ENCODE peak calls at places on chromosome 10, in five cellular contexts. One of them, this sample, is unnamed.

GRCh38 chr10:69043931-69044531 is 43.9 kb upstream of the SRGN start:
- DNase-seq in upper lobe of left lung: no peak
- DNase-seq in A549: no peak
- DNase-seq in CD4-positive, CD25-positive, alpha-beta regulatory T cell: peak; percentile 82
- DNase-seq in mesenchymal stem cell: no peak
- DNase-seq in this sample: no peak

GRCh38 chr10:37754538-37755323 is 102.7 kb downstream of the ZNF248 start:
- DNase-seq in upper lobe of left lung: no peak
- DNase-seq in A549: peak; percentile 25
- DNase-seq in CD4-positive, CD25-positive, alpha-beta regulatory T cell: peak; percentile 7
- DNase-seq in mesenchymal stem cell: no peak
- DNase-seq in this sample: peak; percentile 51

GRCh38 chr10:28734940-28735759 is 57.8 kb downstream of the BAMBI start:
- DNase-seq in upper lobe of left lung: no peak
- DNase-seq in A549: peak; percentile 62
- DNase-seq in CD4-positive, CD25-positive, alpha-beta regulatory T cell: no peak
- DNase-seq in mesenchymal stem cell: peak; percentile 98
- DNase-seq in this sample: no peak

GRCh38 chr10:27995311-27995710 is 3.6 kb downstream of the ODAD2 start:
- DNase-seq in upper lobe of left lung: no peak
- DNase-seq in A549: no peak
- DNase-seq in CD4-positive, CD25-positive, alpha-beta regulatory T cell: no peak
- DNase-seq in mesenchymal stem cell: no peak
- DNase-seq in this sample: no peak

GRCh38 chr10:10270071-10270470 is 747.6 kb upstream of the CELF2 start:
- DNase-seq in upper lobe of left lung: no peak
- DNase-seq in A549: no peak
- DNase-seq in CD4-positive, CD25-positive, alpha-beta regulatory T cell: no peak
- DNase-seq in mesenchymal stem cell: no peak
- DNase-seq in this sample: no peak

GRCh38 chr10:15344876-15345285 is 26.2 kb downstream of the FAM171A1 start:
- DNase-seq in upper lobe of left lung: no peak
- DNase-seq in A549: no peak
- DNase-seq in CD4-positive, CD25-positive, alpha-beta regulatory T cell: no peak
- DNase-seq in mesenchymal stem cell: no peak
- DNase-seq in this sample: no peak

GRCh38 chr10:118108194-118109026 is 61.7 kb upstream of the RAB11FIP2 start:
- DNase-seq in upper lobe of left lung: no peak
- DNase-seq in A549: no peak
- DNase-seq in CD4-positive, CD25-positive, alpha-beta regulatory T cell: no peak
- DNase-seq in mesenchymal stem cell: no peak
- DNase-seq in this sample: no peak

GRCh38 chr10:86099542-86100334 is 266.9 kb downstream of the GRID1 start:
- DNase-seq in upper lobe of left lung: no peak
- DNase-seq in A549: no peak
- DNase-seq in CD4-positive, CD25-positive, alpha-beta regulatory T cell: no peak
- DNase-seq in mesenchymal stem cell: no peak
- DNase-seq in this sample: no peak

GRCh38 chr10:30858499-30858898 is 173.2 kb downstream of the ZNF438 start:
- DNase-seq in upper lobe of left lung: no peak
- DNase-seq in A549: no peak
- DNase-seq in CD4-positive, CD25-positive, alpha-beta regulatory T cell: no peak
- DNase-seq in mesenchymal stem cell: no peak
- DNase-seq in this sample: no peak

GRCh38 chr10:121860810-121861209 is 67.0 kb downstream of the ATE1 start:
- DNase-seq in upper lobe of left lung: no peak
- DNase-seq in A549: no peak
- DNase-seq in CD4-positive, CD25-positive, alpha-beta regulatory T cell: no peak
- DNase-seq in mesenchymal stem cell: no peak
- DNase-seq in this sample: no peak

GRCh38 chr10:110426294-110427153 is 71.2 kb upstream of the DUSP5 start:
- DNase-seq in upper lobe of left lung: no peak
- DNase-seq in A549: peak; percentile 68
- DNase-seq in CD4-positive, CD25-positive, alpha-beta regulatory T cell: no peak
- DNase-seq in mesenchymal stem cell: no peak
- DNase-seq in this sample: no peak

GRCh38 chr10:106147050-106147449 is 1017.5 kb downstream of the SORCS1 start:
- DNase-seq in upper lobe of left lung: no peak
- DNase-seq in A549: no peak
- DNase-seq in CD4-positive, CD25-positive, alpha-beta regulatory T cell: no peak
- DNase-seq in mesenchymal stem cell: no peak
- DNase-seq in this sample: no peak

GRCh38 chr10:62250594-62251198 is 17.9 kb downstream of the RTKN2 start:
- DNase-seq in upper lobe of left lung: no peak
- DNase-seq in A549: no peak
- DNase-seq in CD4-positive, CD25-positive, alpha-beta regulatory T cell: no peak
- DNase-seq in mesenchymal stem cell: peak; percentile 48
- DNase-seq in this sample: no peak

GRCh38 chr10:113709221-113709838 is 29.6 kb downstream of the CASP7 start:
- DNase-seq in upper lobe of left lung: no peak
- DNase-seq in A549: no peak
- DNase-seq in CD4-positive, CD25-positive, alpha-beta regulatory T cell: peak; percentile 42
- DNase-seq in mesenchymal stem cell: peak; percentile 92
- DNase-seq in this sample: no peak

GRCh38 chr10:121187375-121187774 is 336.2 kb downstream of the WDR11 start:
- DNase-seq in upper lobe of left lung: no peak
- DNase-seq in A549: no peak
- DNase-seq in CD4-positive, CD25-positive, alpha-beta regulatory T cell: no peak
- DNase-seq in mesenchymal stem cell: no peak
- DNase-seq in this sample: no peak

GRCh38 chr10:29636178-29636577 is 1.4 kb upstream of the SVIL start:
- DNase-seq in upper lobe of left lung: no peak
- DNase-seq in A549: no peak
- DNase-seq in CD4-positive, CD25-positive, alpha-beta regulatory T cell: peak; percentile 10
- DNase-seq in mesenchymal stem cell: peak; percentile 94
- DNase-seq in this sample: no peak

GRCh38 chr10:100531761-100532160 is 2.1 kb upstream of the NDUFB8 start:
- DNase-seq in upper lobe of left lung: no peak
- DNase-seq in A549: no peak
- DNase-seq in CD4-positive, CD25-positive, alpha-beta regulatory T cell: peak; percentile 55
- DNase-seq in mesenchymal stem cell: no peak
- DNase-seq in this sample: no peak

GRCh38 chr10:7438196-7438986 is 27.6 kb upstream of the SFMBT2 start:
- DNase-seq in upper lobe of left lung: no peak
- DNase-seq in A549: no peak
- DNase-seq in CD4-positive, CD25-positive, alpha-beta regulatory T cell: no peak
- DNase-seq in mesenchymal stem cell: no peak
- DNase-seq in this sample: no peak

GRCh38 chr10:20105236-20105635 is 289.0 kb downstream of the PLXDC2 start:
- DNase-seq in upper lobe of left lung: no peak
- DNase-seq in A549: no peak
- DNase-seq in CD4-positive, CD25-positive, alpha-beta regulatory T cell: no peak
- DNase-seq in mesenchymal stem cell: peak; percentile 85
- DNase-seq in this sample: no peak

GRCh38 chr10:30392564-30392990 is 41.4 kb upstream of the MAP3K8 start:
- DNase-seq in upper lobe of left lung: peak; percentile 83
- DNase-seq in A549: peak; percentile 91
- DNase-seq in CD4-positive, CD25-positive, alpha-beta regulatory T cell: peak; percentile 68
- DNase-seq in mesenchymal stem cell: peak; percentile 64
- DNase-seq in this sample: peak; percentile 73

GRCh38 chr10:58642283-58642682 is 129.6 kb downstream of the BICC1 start:
- DNase-seq in upper lobe of left lung: no peak
- DNase-seq in A549: no peak
- DNase-seq in CD4-positive, CD25-positive, alpha-beta regulatory T cell: no peak
- DNase-seq in mesenchymal stem cell: no peak
- DNase-seq in this sample: no peak

GRCh38 chr10:63114031-63114814 is 18.9 kb upstream of the NRBF2 start:
- DNase-seq in upper lobe of left lung: peak; percentile 80
- DNase-seq in A549: no peak
- DNase-seq in CD4-positive, CD25-positive, alpha-beta regulatory T cell: no peak
- DNase-seq in mesenchymal stem cell: peak; percentile 86
- DNase-seq in this sample: no peak

GRCh38 chr10:72338180-72338579 is 16.5 kb downstream of the DNAJB12 start:
- DNase-seq in upper lobe of left lung: no peak
- DNase-seq in A549: no peak
- DNase-seq in CD4-positive, CD25-positive, alpha-beta regulatory T cell: no peak
- DNase-seq in mesenchymal stem cell: no peak
- DNase-seq in this sample: no peak

GRCh38 chr10:513393-513792 is 176.1 kb downstream of the DIP2C start:
- DNase-seq in upper lobe of left lung: peak; percentile 41
- DNase-seq in A549: no peak
- DNase-seq in CD4-positive, CD25-positive, alpha-beta regulatory T cell: no peak
- DNase-seq in mesenchymal stem cell: no peak
- DNase-seq in this sample: no peak
- H3K4me3 ChIP-seq in upper lobe of left lung: no peak overlapping the region
- H3K4me3 ChIP-seq in A549: no peak overlapping the region
- H3K4me3 ChIP-seq in CD4-positive, CD25-positive, alpha-beta regulatory T cell: no peak overlapping the region
- H3K4me3 ChIP-seq in mesenchymal stem cell: no peak overlapping the region
- H3K4me3 ChIP-seq in this sample: no peak overlapping the region

GRCh38 chr10:5445006-5445405 is 32.6 kb downstream of the NET1 start:
- DNase-seq in upper lobe of left lung: no peak
- DNase-seq in A549: no peak
- DNase-seq in CD4-positive, CD25-positive, alpha-beta regulatory T cell: no peak
- DNase-seq in mesenchymal stem cell: no peak
- DNase-seq in this sample: no peak

GRCh38 chr10:5446390-5446926 is 34.1 kb downstream of the NET1 start:
- DNase-seq in upper lobe of left lung: peak; percentile 98
- DNase-seq in A549: peak; percentile 76
- DNase-seq in CD4-positive, CD25-positive, alpha-beta regulatory T cell: peak; percentile 86
- DNase-seq in mesenchymal stem cell: peak; percentile 92
- DNase-seq in this sample: no peak

GRCh38 chr10:5448333-5449048 is 36.1 kb downstream of the NET1 start:
- DNase-seq in upper lobe of left lung: no peak
- DNase-seq in A549: no peak
- DNase-seq in CD4-positive, CD25-positive, alpha-beta regulatory T cell: no peak
- DNase-seq in mesenchymal stem cell: no peak
- DNase-seq in this sample: no peak

GRCh38 chr10:5447611-5448071 is 35.3 kb downstream of the NET1 start:
- DNase-seq in upper lobe of left lung: no peak
- DNase-seq in A549: no peak
- DNase-seq in CD4-positive, CD25-positive, alpha-beta regulatory T cell: peak; percentile 87
- DNase-seq in mesenchymal stem cell: no peak
- DNase-seq in this sample: peak; percentile 42

GRCh38 chr10:5447071-5447470 is 34.7 kb downstream of the NET1 start:
- DNase-seq in upper lobe of left lung: no peak
- DNase-seq in A549: no peak
- DNase-seq in CD4-positive, CD25-positive, alpha-beta regulatory T cell: peak; percentile 16
- DNase-seq in mesenchymal stem cell: peak; percentile 42
- DNase-seq in this sample: no peak
- H3K4me3 ChIP-seq in upper lobe of left lung: no peak overlapping the region
- H3K4me3 ChIP-seq in A549: peak overlapping the region; percentile 61
- H3K4me3 ChIP-seq in CD4-positive, CD25-positive, alpha-beta regulatory T cell: peak overlapping the region; percentile 85
- H3K4me3 ChIP-seq in mesenchymal stem cell: peak overlapping the region; percentile 89
- H3K4me3 ChIP-seq in this sample: no peak overlapping the region

GRCh38 chr10:22564060-22564459 is 150.3 kb downstream of the PIP4K2A start:
- DNase-seq in upper lobe of left lung: no peak
- DNase-seq in A549: no peak
- DNase-seq in CD4-positive, CD25-positive, alpha-beta regulatory T cell: no peak
- DNase-seq in mesenchymal stem cell: no peak
- DNase-seq in this sample: no peak

GRCh38 chr10:22556774-22557173 is 157.6 kb downstream of the PIP4K2A start:
- DNase-seq in upper lobe of left lung: no peak
- DNase-seq in A549: no peak
- DNase-seq in CD4-positive, CD25-positive, alpha-beta regulatory T cell: no peak
- DNase-seq in mesenchymal stem cell: no peak
- DNase-seq in this sample: no peak

GRCh38 chr10:22557321-22557720 is 157.1 kb downstream of the PIP4K2A start:
- DNase-seq in upper lobe of left lung: no peak
- DNase-seq in A549: no peak
- DNase-seq in CD4-positive, CD25-positive, alpha-beta regulatory T cell: no peak
- DNase-seq in mesenchymal stem cell: peak; percentile 17
- DNase-seq in this sample: no peak

GRCh38 chr10:22561909-22562308 is 152.5 kb downstream of the PIP4K2A start:
- DNase-seq in upper lobe of left lung: no peak
- DNase-seq in A549: no peak
- DNase-seq in CD4-positive, CD25-positive, alpha-beta regulatory T cell: no peak
- DNase-seq in mesenchymal stem cell: no peak
- DNase-seq in this sample: no peak

DNA sequence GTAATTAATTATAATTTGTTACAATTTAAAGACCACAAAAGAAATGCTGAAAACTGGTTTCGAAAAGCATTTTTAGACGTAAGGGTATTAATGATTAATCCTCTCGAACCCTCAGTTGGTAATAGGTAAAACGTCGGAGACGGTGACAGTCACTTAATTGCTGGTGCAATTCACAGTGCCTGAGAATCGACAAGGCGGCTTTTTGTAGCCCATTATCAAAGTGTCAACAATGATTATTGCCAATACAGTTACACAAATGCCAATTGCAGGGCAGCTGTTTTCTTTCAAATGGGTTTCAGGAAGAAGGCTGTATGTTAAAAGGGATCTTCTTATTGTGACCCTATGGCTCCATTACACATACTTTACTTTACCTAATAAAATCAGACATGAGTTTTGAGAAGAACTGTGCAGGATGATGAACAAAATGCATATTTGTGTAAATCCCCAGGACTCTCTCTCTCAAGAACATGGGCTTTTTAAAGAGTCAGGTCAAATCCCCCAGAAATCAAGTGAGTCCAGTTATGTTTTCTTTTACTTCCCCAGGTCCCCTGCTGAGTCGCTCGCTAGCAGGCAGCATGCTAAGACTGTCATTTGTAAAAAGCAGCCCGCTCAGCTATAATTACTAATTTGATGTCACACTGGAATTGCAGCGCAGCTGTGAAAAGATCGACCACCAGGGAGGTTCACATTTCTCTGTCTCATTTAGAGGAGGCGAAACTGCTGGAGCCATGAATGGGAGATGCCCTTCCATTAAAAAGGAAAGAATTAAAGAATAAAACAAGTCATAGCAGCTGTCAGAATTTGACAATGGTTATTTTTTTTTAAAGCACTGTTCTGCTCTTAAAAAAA is 153.8 kb downstream of the PIP4K2A start:
- DNase-seq in upper lobe of left lung: no peak
- DNase-seq in A549: no peak
- DNase-seq in CD4-positive, CD25-positive, alpha-beta regulatory T cell: no peak
- DNase-seq in mesenchymal stem cell: no peak
- DNase-seq in this sample: no peak
- H3K4me3 ChIP-seq in upper lobe of left lung: no peak overlapping the region
- H3K4me3 ChIP-seq in A549: no peak overlapping the region
- H3K4me3 ChIP-seq in CD4-positive, CD25-positive, alpha-beta regulatory T cell: no peak overlapping the region
- H3K4me3 ChIP-seq in mesenchymal stem cell: no peak overlapping the region
- H3K4me3 ChIP-seq in this sample: no peak overlapping the region

DNA sequence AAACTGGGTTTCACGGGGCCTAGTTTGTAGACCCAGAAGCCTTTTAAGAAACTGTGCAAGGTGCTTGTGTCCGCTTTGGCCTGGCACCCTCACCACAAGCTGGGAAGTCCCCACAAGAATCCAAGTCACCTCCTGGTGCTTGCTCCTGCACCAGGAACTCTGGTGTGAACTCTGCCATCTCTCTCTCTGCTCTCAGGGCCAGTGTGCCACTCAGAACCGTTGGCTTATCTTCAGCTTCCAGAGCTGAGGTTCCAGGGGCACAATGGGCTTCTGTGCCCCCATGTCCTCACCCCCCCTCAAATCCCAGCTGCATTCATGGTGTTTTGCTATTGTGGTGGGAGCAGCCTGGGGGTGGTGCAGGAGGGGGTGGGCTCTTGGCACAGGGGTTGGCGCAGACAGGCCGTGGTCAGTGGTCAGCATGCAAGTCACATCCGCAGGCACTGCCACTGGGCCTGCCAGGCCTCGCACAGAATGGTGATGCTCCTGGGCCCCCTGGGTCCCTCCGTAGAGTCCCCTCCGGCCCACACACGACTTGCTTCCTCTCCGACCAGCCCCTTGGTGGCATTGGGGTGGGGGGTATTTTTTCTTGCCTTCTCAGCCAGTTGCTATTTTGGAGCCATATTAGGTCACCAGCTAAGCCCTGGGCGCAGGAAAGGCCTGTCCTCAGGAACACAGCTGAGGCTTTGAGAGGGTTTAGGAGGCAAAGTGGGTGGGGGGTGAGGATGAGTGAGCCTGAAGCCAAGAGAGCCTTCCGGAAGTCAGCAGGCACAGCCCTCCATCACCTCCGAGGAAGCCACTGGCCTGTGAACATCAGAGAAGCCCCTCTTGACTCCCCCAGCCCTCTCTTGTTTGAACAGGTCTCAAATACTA is 3.0 kb downstream of the ZCCHC24 start:
- DNase-seq in upper lobe of left lung: no peak
- DNase-seq in A549: no peak
- DNase-seq in CD4-positive, CD25-positive, alpha-beta regulatory T cell: no peak
- DNase-seq in mesenchymal stem cell: no peak
- DNase-seq in this sample: no peak
- H3K4me3 ChIP-seq in upper lobe of left lung: no peak overlapping the region
- H3K4me3 ChIP-seq in A549: no peak overlapping the region
- H3K4me3 ChIP-seq in CD4-positive, CD25-positive, alpha-beta regulatory T cell: no peak overlapping the region
- H3K4me3 ChIP-seq in mesenchymal stem cell: peak overlapping the region; percentile 89
- H3K4me3 ChIP-seq in this sample: no peak overlapping the region